ENCODE peak calls at places on chromosome 19, in ten cellular contexts. E, M, A, J, Q, I, R, H, G and U are unnamed samples.

GRCh38 chr19:17611462-17612244 is 56.2 kb downstream of the COLGALT1 start:
- DNase-seq in J (no peak), G (no peak), A (no peak), Q (no peak), M (no peak), I (no peak), E (no peak), H (no peak), R (no peak), U (no peak)

GRCh38 chr19:52094526-52094925 is 1.0 kb downstream of the ZNF841 start:
- DNase-seq in G (no peak), I (no peak), Q (no peak), A (no peak), E (no peak), R (no peak), H (no peak), M (no peak), J (no peak), U (no peak)

GRCh38 chr19:41249707-41250423 is 14.3 kb upstream of the HNRNPUL1 start:
- DNase-seq in Q (peak; percentile 34), M (no peak), R (no peak), I (no peak), G (no peak), H (no peak), E (no peak), A (no peak), J (no peak), U (no peak)

GRCh38 chr19:39415111-39416046 is 2.9 kb downstream of the PLEKHG2 start:
- DNase-seq in J (no peak), M (no peak), A (no peak), I (no peak), Q (no peak), H (no peak), E (no peak), R (no peak), G (peak; percentile 56), U (no peak)

GRCh38 chr19:34990578-34991192 is 9.4 kb upstream of the GRAMD1A start:
- DNase-seq in M (no peak), I (no peak), E (peak; percentile 19), Q (no peak), H (no peak), R (no peak), A (no peak), J (no peak), G (no peak), U (no peak)

GRCh38 chr19:53034948-53035675 is 9.4 kb upstream of the ERVV-2 start:
- DNase-seq in J (no peak), I (no peak), G (no peak), Q (no peak), E (no peak), M (no peak), R (no peak), A (no peak), H (no peak), U (no peak)

GRCh38 chr19:46571495-46571894 is 29.6 kb upstream of the CALM3 start:
- DNase-seq in M (peak; percentile 15), E (no peak), Q (peak; percentile 38), I (peak; percentile 61), J (no peak), A (no peak), R (no peak), G (no peak), H (peak; percentile 14), U (no peak)

GRCh38 chr19:14003279-14004051 is 2.7 kb downstream of the RFX1 start:
- DNase-seq in H (no peak), Q (no peak), M (no peak), I (no peak), E (peak; percentile 19), G (peak; percentile 36), A (no peak), J (no peak), R (no peak), U (no peak)

GRCh38 chr19:33905937-33906577 is 109.4 kb downstream of the KCTD15 start:
- DNase-seq in H (peak; percentile 3), A (peak; percentile 86), G (peak; percentile 86), Q (peak; percentile 57), E (peak; percentile 84), M (peak; percentile 64), I (no peak), R (peak; percentile 34), J (peak; percentile 73), U (no peak)

GRCh38 chr19:40605201-40605971 is 4.2 kb downstream of the LTBP4 start:
- DNase-seq in I (peak; percentile 86), A (peak; percentile 86), E (peak; percentile 89), G (peak; percentile 86), R (peak; percentile 70), J (peak; percentile 82), Q (peak; percentile 83), H (peak; percentile 30), M (peak; percentile 62), U (no peak)

GRCh38 chr19:15331419-15332310 is 674 bp downstream of the BRD4 start:
- DNase-seq in M (peak; percentile 63), A (peak; percentile 59), R (peak; percentile 56), J (peak; percentile 39), I (peak; percentile 60), E (peak; percentile 71), Q (peak; percentile 43), H (no peak), G (peak; percentile 83), U (no peak)

GRCh38 chr19:29122185-29122584 is 90.8 kb downstream of the UQCRFS1 start:
- DNase-seq in R (no peak), I (no peak), H (no peak), J (no peak), A (no peak), E (no peak), M (no peak), Q (no peak), G (no peak), U (no peak)

GRCh38 chr19:29120471-29120870 is 92.5 kb downstream of the UQCRFS1 start:
- DNase-seq in Q (no peak), G (no peak), H (no peak), M (no peak), A (no peak), R (no peak), I (no peak), E (no peak), J (no peak), U (no peak)

GRCh38 chr19:29118384-29118783 is 94.6 kb downstream of the UQCRFS1 start:
- DNase-seq in E (no peak), M (peak; percentile 2), R (no peak), A (no peak), I (no peak), J (no peak), G (no peak), H (no peak), Q (no peak), U (no peak)

GRCh38 chr19:29119582-29119981 is 93.4 kb downstream of the UQCRFS1 start:
- DNase-seq in Q (no peak), I (no peak), H (no peak), A (no peak), R (no peak), G (no peak), J (no peak), E (no peak), M (no peak), U (no peak)

GRCh38 chr19:29121684-29122083 is 91.3 kb downstream of the UQCRFS1 start:
- DNase-seq in M (peak; percentile 6), Q (no peak), G (no peak), E (no peak), H (no peak), I (no peak), J (no peak), R (peak; percentile 46), A (no peak), U (no peak)
- TF ChIP-seq CTCF in M (peak; percentile 35), Q (peak; percentile 16), G (peak; percentile 42), E (peak; percentile 33), H (no peak), I (no peak), J (no peak), R (peak; percentile 47), A (no peak), U (peak; percentile 65)

GRCh38 chr19:54209748-54210494 is 9.3 kb downstream of the RPS9 start:
- DNase-seq in H (peak; percentile 99), J (peak; percentile 75), M (peak; percentile 99), R (peak; percentile 97), G (peak; percentile 85), E (peak; percentile 92), A (peak; percentile 97), Q (peak; percentile 99), I (peak; percentile 94), U (peak; percentile 87)
- H3K4me3 ChIP-seq in H (no peak overlapping the region), J (peak overlapping the region; percentile 46), M (no peak overlapping the region), R (no peak overlapping the region), G (no peak overlapping the region), E (peak overlapping the region; percentile 29), A (no peak overlapping the region), Q (no peak overlapping the region), I (no peak overlapping the region), U (no peak overlapping the region)

DNA sequence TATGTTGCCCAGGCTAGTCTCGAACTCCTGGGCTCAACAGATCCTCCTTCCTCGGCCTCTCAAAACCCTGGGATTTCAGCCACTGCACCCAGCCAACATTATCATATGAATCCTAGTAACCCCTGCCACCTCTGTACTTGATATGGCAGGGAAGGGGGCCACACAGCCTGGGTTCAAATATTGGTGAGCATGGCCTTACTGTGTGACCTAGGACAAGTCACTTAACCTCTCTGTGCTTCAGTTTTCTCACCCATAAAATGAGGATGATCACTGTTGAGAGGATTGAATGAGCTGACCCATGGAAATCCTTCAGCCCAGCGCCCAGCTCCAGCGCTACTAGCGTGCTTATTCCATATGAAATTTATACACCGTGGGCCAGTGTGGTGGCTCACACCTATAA is 3.6 kb upstream of the COMP start:
- DNase-seq in G (no peak), E (no peak), H (no peak), J (no peak), I (no peak), A (no peak), M (no peak), R (no peak), Q (no peak), U (no peak)
- H3K27me3 ChIP-seq in G (peaks cover 54% of the 10 kb centered on the region), E (peaks cover 84% of the 10 kb centered on the region), H (peaks cover 61% of the 10 kb centered on the region), J (peaks cover 3% of the 10 kb centered on the region), I (peaks cover 37% of the 10 kb centered on the region), A (peaks cover 13% of the 10 kb centered on the region), M (peaks cover 96% of the 10 kb centered on the region), R (peaks cover 47% of the 10 kb centered on the region), Q (peaks cover 14% of the 10 kb centered on the region), U (peaks cover 25% of the 10 kb centered on the region)

GRCh38 chr19:30535011-30535410 is 162.8 kb downstream of the ZNF536 start:
- DNase-seq in I (no peak), R (no peak), Q (no peak), H (no peak), J (no peak), E (no peak), M (no peak), G (no peak), A (no peak), U (peak; percentile 16)

GRCh38 chr19:30528919-30529318 is 156.7 kb downstream of the ZNF536 start:
- DNase-seq in J (no peak), R (no peak), Q (no peak), E (no peak), A (no peak), G (no peak), M (no peak), H (no peak), I (no peak), U (no peak)

GRCh38 chr19:30530751-30531150 is 158.6 kb downstream of the ZNF536 start:
- DNase-seq in E (no peak), G (no peak), M (no peak), J (no peak), H (no peak), I (no peak), A (no peak), Q (no peak), R (no peak), U (no peak)

GRCh38 chr19:30525383-30525782 is 153.2 kb downstream of the ZNF536 start:
- DNase-seq in Q (no peak), G (no peak), R (no peak), I (no peak), A (no peak), M (no peak), E (no peak), H (no peak), J (no peak), U (no peak)

GRCh38 chr19:30529876-30530275 is 157.7 kb downstream of the ZNF536 start:
- DNase-seq in I (no peak), H (no peak), J (no peak), M (no peak), R (no peak), A (no peak), Q (no peak), G (no peak), E (no peak), U (no peak)
- TF ChIP-seq CTCF in I (no peak), H (no peak), J (no peak), M (no peak), R (no peak), A (no peak), Q (no peak), G (no peak), E (no peak), U (no peak)